ENCODE peak calls at places on chromosomes 12 and 14, in four cellular contexts. One of them, this sample, is unnamed.

GRCh38 chr14:32762886-32763285 is 175.8 kb upstream of the NPAS3 start:
- DNase-seq in endothelial cell: no peak
- DNase-seq in NCI-H1436: no peak
- DNase-seq in NCI-H774: no peak
- DNase-seq in this sample: no peak

GRCh38 chr14:95226801-95227200 is 69.5 kb upstream of the DICER1 start:
- DNase-seq in endothelial cell: no peak
- DNase-seq in NCI-H1436: no peak
- DNase-seq in NCI-H774: no peak
- DNase-seq in this sample: no peak

GRCh38 chr12:12172106-12172511 is 94.7 kb downstream of the LRP6 start:
- DNase-seq in endothelial cell: no peak
- DNase-seq in NCI-H1436: no peak
- DNase-seq in NCI-H774: no peak
- DNase-seq in this sample: peak; percentile 39

GRCh38 chr12:102061556-102062418 is at the start of gene WASHC3:
- DNase-seq in endothelial cell: peak; percentile 86
- DNase-seq in NCI-H1436: peak; percentile 91
- DNase-seq in NCI-H774: peak; percentile 97
- DNase-seq in this sample: peak; percentile 81

GRCh38 chr12:103821773-103822172 is 19.3 kb downstream of the NT5DC3 start:
- DNase-seq in endothelial cell: no peak
- DNase-seq in NCI-H1436: no peak
- DNase-seq in NCI-H774: no peak
- DNase-seq in this sample: no peak

GRCh38 chr12:112163471-112164325 is 38.3 kb downstream of the TRAFD1 start:
- DNase-seq in endothelial cell: no peak
- DNase-seq in NCI-H1436: no peak
- DNase-seq in NCI-H774: no peak
- DNase-seq in this sample: no peak

GRCh38 chr14:30006695-30007094 is 79.0 kb upstream of the PRKD1 start:
- DNase-seq in endothelial cell: no peak
- DNase-seq in NCI-H1436: no peak
- DNase-seq in NCI-H774: no peak
- DNase-seq in this sample: no peak

GRCh38 chr12:94963649-94964048 is 39.8 kb downstream of the NDUFA12 start:
- DNase-seq in endothelial cell: no peak
- DNase-seq in NCI-H1436: no peak
- DNase-seq in NCI-H774: no peak
- DNase-seq in this sample: no peak

GRCh38 chr14:74392616-74393570 is 33.1 kb downstream of the SYNDIG1L start:
- DNase-seq in endothelial cell: no peak
- DNase-seq in NCI-H1436: no peak
- DNase-seq in NCI-H774: no peak
- DNase-seq in this sample: no peak

GRCh38 chr14:39265032-39265431 is 31.3 kb downstream of the MIA2 start:
- DNase-seq in endothelial cell: no peak
- DNase-seq in NCI-H1436: peak; percentile 28
- DNase-seq in NCI-H774: peak; percentile 23
- DNase-seq in this sample: no peak

GRCh38 chr14:76280221-76280620 is 95.7 kb upstream of the ESRRB start:
- DNase-seq in endothelial cell: no peak
- DNase-seq in NCI-H1436: no peak
- DNase-seq in NCI-H774: no peak
- DNase-seq in this sample: no peak

GRCh38 chr12:116818341-116818856 is 62.8 kb downstream of the HRK start:
- DNase-seq in endothelial cell: no peak
- DNase-seq in NCI-H1436: no peak
- DNase-seq in NCI-H774: no peak
- DNase-seq in this sample: peak; percentile 31

GRCh38 chr12:11797317-11797913 is 147.9 kb downstream of the ETV6 start:
- DNase-seq in endothelial cell: no peak
- DNase-seq in NCI-H1436: no peak
- DNase-seq in NCI-H774: no peak
- DNase-seq in this sample: no peak

GRCh38 chr12:64737539-64737938 is 21.7 kb downstream of the GNS start:
- DNase-seq in endothelial cell: no peak
- DNase-seq in NCI-H1436: no peak
- DNase-seq in NCI-H774: peak; percentile 6
- DNase-seq in this sample: no peak

GRCh38 chr14:64769096-64770020 is 65.1 kb downstream of the PLEKHG3 start:
- DNase-seq in endothelial cell: no peak
- DNase-seq in NCI-H1436: no peak
- DNase-seq in NCI-H774: no peak
- DNase-seq in this sample: no peak

GRCh38 chr12:40099423-40099853 is 6.4 kb downstream of the SLC2A13 start:
- DNase-seq in endothelial cell: no peak
- DNase-seq in NCI-H1436: no peak
- DNase-seq in NCI-H774: peak; percentile 29
- DNase-seq in this sample: no peak

GRCh38 chr12:77493769-77494168 is 336.9 kb upstream of the NAV3 start:
- DNase-seq in endothelial cell: no peak
- DNase-seq in NCI-H1436: no peak
- DNase-seq in NCI-H774: no peak
- DNase-seq in this sample: no peak